ENCODE peak calls at places on chromosomes 5 and 9, in four cellular contexts. One of them, this sample, is unnamed.
A peak's percentile ranks its signal among the peaks of the same experiment; 100 is the strongest.

GRCh38 chr9:13860926-13861325 is 453.0 kb downstream of the NFIB start:
- DNase-seq in GM23248: no peak
- DNase-seq in MM.1S: no peak
- DNase-seq in H9: no peak
- DNase-seq in this sample: no peak

GRCh38 chr9:33024966-33025571 is at the start of gene DNAJA1:
- DNase-seq in GM23248: peak; percentile 97
- DNase-seq in MM.1S: peak; percentile 94
- DNase-seq in H9: peak; percentile 92
- DNase-seq in this sample: peak; percentile 97

GRCh38 chr9:108296056-108296455 is 559.7 kb downstream of the ACTL7B start:
- DNase-seq in GM23248: peak; percentile 89
- DNase-seq in MM.1S: no peak
- DNase-seq in H9: no peak
- DNase-seq in this sample: no peak

GRCh38 chr5:10030219-10030831 is 219.4 kb downstream of the ATPSCKMT start:
- DNase-seq in GM23248: peak; percentile 55
- DNase-seq in MM.1S: no peak
- DNase-seq in H9: peak; percentile 72
- DNase-seq in this sample: peak; percentile 59

GRCh38 chr9:120436937-120437592 is 142.9 kb downstream of the CDK5RAP2 start:
- DNase-seq in GM23248: no peak
- DNase-seq in MM.1S: no peak
- DNase-seq in H9: no peak
- DNase-seq in this sample: no peak

GRCh38 chr9:26723486-26723885 is 169.1 kb downstream of the CAAP1 start:
- DNase-seq in GM23248: peak; percentile 44
- DNase-seq in MM.1S: no peak
- DNase-seq in H9: peak; percentile 95
- DNase-seq in this sample: peak; percentile 83

GRCh38 chr9:129208191-129209091 is 30.4 kb upstream of the IER5L start:
- DNase-seq in GM23248: no peak
- DNase-seq in MM.1S: no peak
- DNase-seq in H9: peak; percentile 93
- DNase-seq in this sample: peak; percentile 62

GRCh38 chr5:176319827-176320554 is 41.6 kb downstream of the KIAA1191 start:
- DNase-seq in GM23248: peak; percentile 22
- DNase-seq in MM.1S: peak; percentile 18
- DNase-seq in H9: no peak
- DNase-seq in this sample: no peak

GRCh38 chr9:85212209-85212608 is 529.5 kb downstream of the AGTPBP1 start:
- DNase-seq in GM23248: peak; percentile 83
- DNase-seq in MM.1S: no peak
- DNase-seq in H9: no peak
- DNase-seq in this sample: no peak

GRCh38 chr9:684055-684949 is 157.2 kb upstream of the DMRT1 start:
- DNase-seq in GM23248: peak; percentile 75
- DNase-seq in MM.1S: no peak
- DNase-seq in H9: peak; percentile 44
- DNase-seq in this sample: peak; percentile 83

GRCh38 chr9:37034320-37034937 is 361 bp upstream of the PAX5 start:
- DNase-seq in GM23248: peak; percentile 38
- DNase-seq in MM.1S: peak; percentile 54
- DNase-seq in H9: peak; percentile 71
- DNase-seq in this sample: peak; percentile 84

GRCh38 chr5:103881560-103881959 is 319.0 kb upstream of the NUDT12 start:
- DNase-seq in GM23248: no peak
- DNase-seq in MM.1S: no peak
- DNase-seq in H9: no peak
- DNase-seq in this sample: no peak

GRCh38 chr5:158236511-158237335 is 377.8 kb upstream of the CLINT1 start:
- DNase-seq in GM23248: peak; percentile 6
- DNase-seq in MM.1S: no peak
- DNase-seq in H9: no peak
- DNase-seq in this sample: no peak

GRCh38 chr5:76641514-76642120 is 18.4 kb upstream of the F2RL2 start:
- DNase-seq in GM23248: peak; percentile 74
- DNase-seq in MM.1S: peak; percentile 67
- DNase-seq in H9: peak; percentile 52
- DNase-seq in this sample: peak; percentile 89

GRCh38 chr9:17622166-17622565 is 43.3 kb downstream of the SH3GL2 start:
- DNase-seq in GM23248: no peak
- DNase-seq in MM.1S: no peak
- DNase-seq in H9: no peak
- DNase-seq in this sample: no peak

GRCh38 chr5:89929173-89929572 is 480.4 kb downstream of the CETN3 start:
- DNase-seq in GM23248: no peak
- DNase-seq in MM.1S: no peak
- DNase-seq in H9: peak; percentile 33
- DNase-seq in this sample: no peak

GRCh38 chr9:93302586-93303257 is 118.8 kb downstream of the WNK2 start:
- DNase-seq in GM23248: peak; percentile 72
- DNase-seq in MM.1S: peak; percentile 85
- DNase-seq in H9: peak; percentile 76
- DNase-seq in this sample: peak; percentile 75

GRCh38 chr5:69007726-69008368 is 86.0 kb upstream of the SLC30A5 start:
- DNase-seq in GM23248: peak; percentile 53
- DNase-seq in MM.1S: peak; percentile 70
- DNase-seq in H9: peak; percentile 83
- DNase-seq in this sample: peak; percentile 80

GRCh38 chr9:86975086-86975485 is 27.8 kb upstream of the GAS1 start:
- DNase-seq in GM23248: no peak
- DNase-seq in MM.1S: no peak
- DNase-seq in H9: no peak
- DNase-seq in this sample: no peak

GRCh38 chr9:131076347-131077195 is 19.8 kb upstream of the AIF1L start:
- DNase-seq in GM23248: no peak
- DNase-seq in MM.1S: no peak
- DNase-seq in H9: no peak
- DNase-seq in this sample: no peak

GRCh38 chr5:87949665-87950640 is 318.7 kb downstream of the TMEM161B start:
- DNase-seq in GM23248: no peak
- DNase-seq in MM.1S: no peak
- DNase-seq in H9: no peak
- DNase-seq in this sample: no peak

GRCh38 chr9:16612627-16613026 is 257.8 kb downstream of the BNC2 start:
- DNase-seq in GM23248: no peak
- DNase-seq in MM.1S: no peak
- DNase-seq in H9: no peak
- DNase-seq in this sample: no peak

GRCh38 chr5:103041071-103041676 is 78.8 kb downstream of the GIN1 start:
- DNase-seq in GM23248: peak; percentile 62
- DNase-seq in MM.1S: peak; percentile 49
- DNase-seq in H9: no peak
- DNase-seq in this sample: no peak

GRCh38 chr5:109703827-109704226 is 14.1 kb downstream of the MAN2A1 start:
- DNase-seq in GM23248: peak; percentile 28
- DNase-seq in MM.1S: no peak
- DNase-seq in H9: no peak
- DNase-seq in this sample: no peak

GRCh38 chr5:4020386-4020785 is 424.8 kb downstream of the IRX1 start:
- DNase-seq in GM23248: peak; percentile 5
- DNase-seq in MM.1S: no peak
- DNase-seq in H9: no peak
- DNase-seq in this sample: no peak

GRCh38 chr5:175902013-175902412 is 30.6 kb downstream of the CPLX2 start:
- DNase-seq in GM23248: no peak
- DNase-seq in MM.1S: no peak
- DNase-seq in H9: no peak
- DNase-seq in this sample: no peak

GRCh38 chr9:107760469-107761242 is 271.1 kb upstream of the KLF4 start:
- DNase-seq in GM23248: no peak
- DNase-seq in MM.1S: no peak
- DNase-seq in H9: no peak
- DNase-seq in this sample: no peak

GRCh38 chr9:85212887-85213286 is 528.9 kb downstream of the AGTPBP1 start:
- DNase-seq in GM23248: peak; percentile 87
- DNase-seq in MM.1S: no peak
- DNase-seq in H9: no peak
- DNase-seq in this sample: no peak

GRCh38 chr5:65801332-65801731 is 79.3 kb downstream of the NLN start:
- DNase-seq in GM23248: peak; percentile 89
- DNase-seq in MM.1S: no peak
- DNase-seq in H9: no peak
- DNase-seq in this sample: no peak

GRCh38 chr9:127539982-127540663 is 72.0 kb upstream of the STXBP1 start:
- DNase-seq in GM23248: no peak
- DNase-seq in MM.1S: no peak
- DNase-seq in H9: no peak
- DNase-seq in this sample: no peak

GRCh38 chr9:127543221-127543620 is 68.9 kb upstream of the STXBP1 start:
- DNase-seq in GM23248: no peak
- DNase-seq in MM.1S: no peak
- DNase-seq in H9: no peak
- DNase-seq in this sample: no peak

GRCh38 chr9:127540664-127541041 is 71.4 kb upstream of the STXBP1 start:
- DNase-seq in GM23248: no peak
- DNase-seq in MM.1S: no peak
- DNase-seq in H9: peak; percentile 66
- DNase-seq in this sample: peak; percentile 28

GRCh38 chr9:127541176-127541575 is 70.9 kb upstream of the STXBP1 start:
- DNase-seq in GM23248: no peak
- DNase-seq in MM.1S: no peak
- DNase-seq in H9: no peak
- DNase-seq in this sample: no peak

DNA sequence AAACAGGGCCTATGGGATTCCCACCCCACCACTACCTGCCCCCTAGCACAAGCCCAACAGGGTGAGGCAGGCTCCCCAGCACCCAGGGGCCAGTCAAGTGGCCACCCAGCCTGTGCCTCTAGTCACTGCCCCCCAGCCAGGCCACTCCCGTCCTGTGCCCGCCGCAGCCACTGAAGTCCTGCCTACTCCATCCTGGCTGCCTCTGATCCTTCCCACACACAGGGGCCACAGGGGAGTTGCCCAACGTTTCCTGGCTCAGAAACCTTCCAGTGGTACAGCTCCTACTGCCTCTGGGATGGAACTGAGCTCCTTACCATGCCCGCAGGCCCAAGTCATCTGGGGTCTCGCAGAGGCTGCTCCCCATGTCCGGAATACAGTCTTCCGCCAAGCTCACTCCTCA is 70.2 kb upstream of the STXBP1 start:
- DNase-seq in GM23248: peak; percentile 82
- DNase-seq in MM.1S: no peak
- DNase-seq in H9: no peak
- DNase-seq in this sample: no peak
- H4K20me1 ChIP-seq in GM23248: peaks cover 9% of the 10 kb centered on the region
- H4K20me1 ChIP-seq in MM.1S: no peaks in the 10 kb centered on the region
- H4K20me1 ChIP-seq in H9: no peaks in the 10 kb centered on the region
- H4K20me1 ChIP-seq in this sample: peaks cover 33% of the 10 kb centered on the region

DNA sequence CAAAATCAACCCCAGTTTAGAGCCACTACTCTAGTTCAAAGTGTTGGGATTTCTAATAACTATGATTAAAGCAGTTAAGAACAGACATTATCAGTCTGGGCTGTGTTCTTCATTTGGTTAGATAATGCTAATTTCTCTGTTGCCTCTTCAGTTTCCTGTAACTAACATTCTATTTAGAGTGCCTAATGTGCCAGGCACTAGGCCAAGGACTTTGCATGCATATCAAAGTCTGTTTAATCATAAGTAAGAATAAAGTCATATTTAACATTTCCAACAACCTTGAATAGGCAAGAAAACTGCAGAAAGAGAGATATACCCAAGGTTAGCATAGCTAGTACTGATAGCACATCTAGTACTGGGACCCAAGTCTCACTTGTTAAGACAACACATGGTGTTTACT is 68.5 kb downstream of the TNPO1 start:
- DNase-seq in GM23248: no peak
- DNase-seq in MM.1S: no peak
- DNase-seq in H9: no peak
- DNase-seq in this sample: no peak
- H4K20me1 ChIP-seq in GM23248: no peaks in the 10 kb centered on the region
- H4K20me1 ChIP-seq in MM.1S: no peaks in the 10 kb centered on the region
- H4K20me1 ChIP-seq in H9: no peaks in the 10 kb centered on the region
- H4K20me1 ChIP-seq in this sample: peaks cover 12% of the 10 kb centered on the region

DNA sequence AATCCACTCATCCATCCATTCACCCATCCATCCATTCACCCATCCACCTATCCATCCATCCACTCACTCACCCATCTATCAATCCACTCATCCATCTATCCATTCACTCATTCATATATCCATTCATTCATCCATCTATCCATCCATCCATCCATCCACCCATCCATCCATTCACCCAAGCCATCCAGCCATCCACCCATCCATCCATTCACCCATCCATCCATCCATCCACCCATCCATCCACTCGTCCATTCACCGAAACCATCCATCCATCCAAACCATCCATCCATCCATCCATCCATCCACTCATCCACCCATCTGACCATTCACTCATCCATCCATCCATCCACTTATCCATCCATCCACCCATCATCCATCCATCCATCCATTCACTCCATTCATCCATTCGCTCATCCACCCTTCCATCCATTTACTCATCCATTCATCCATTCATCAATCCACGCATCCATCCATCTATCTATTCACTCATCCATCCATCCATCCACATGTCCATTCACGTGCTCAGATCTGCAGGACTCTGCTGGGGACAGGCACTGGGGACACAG is 6.6 kb downstream of the SLC9A3 start:
- DNase-seq in GM23248: no peak
- DNase-seq in MM.1S: no peak
- DNase-seq in H9: no peak
- DNase-seq in this sample: no peak
- H4K20me1 ChIP-seq in GM23248: no peaks in the 10 kb centered on the region
- H4K20me1 ChIP-seq in MM.1S: no peaks in the 10 kb centered on the region
- H4K20me1 ChIP-seq in H9: no peaks in the 10 kb centered on the region
- H4K20me1 ChIP-seq in this sample: peaks cover 13% of the 10 kb centered on the region

GRCh38 chr9:136078025-136078424 is 17.1 kb downstream of the NACC2 start:
- DNase-seq in GM23248: no peak
- DNase-seq in MM.1S: no peak
- DNase-seq in H9: no peak
- DNase-seq in this sample: no peak

GRCh38 chr9:136075881-136076678 is 19.0 kb downstream of the NACC2 start:
- DNase-seq in GM23248: no peak
- DNase-seq in MM.1S: no peak
- DNase-seq in H9: peak; percentile 20
- DNase-seq in this sample: peak; percentile 1

GRCh38 chr9:136075134-136075841 is 19.8 kb downstream of the NACC2 start:
- DNase-seq in GM23248: no peak
- DNase-seq in MM.1S: no peak
- DNase-seq in H9: peak; percentile 28
- DNase-seq in this sample: peak; percentile 1

GRCh38 chr9:136077491-136077890 is 17.6 kb downstream of the NACC2 start:
- DNase-seq in GM23248: no peak
- DNase-seq in MM.1S: no peak
- DNase-seq in H9: no peak
- DNase-seq in this sample: no peak

DNA sequence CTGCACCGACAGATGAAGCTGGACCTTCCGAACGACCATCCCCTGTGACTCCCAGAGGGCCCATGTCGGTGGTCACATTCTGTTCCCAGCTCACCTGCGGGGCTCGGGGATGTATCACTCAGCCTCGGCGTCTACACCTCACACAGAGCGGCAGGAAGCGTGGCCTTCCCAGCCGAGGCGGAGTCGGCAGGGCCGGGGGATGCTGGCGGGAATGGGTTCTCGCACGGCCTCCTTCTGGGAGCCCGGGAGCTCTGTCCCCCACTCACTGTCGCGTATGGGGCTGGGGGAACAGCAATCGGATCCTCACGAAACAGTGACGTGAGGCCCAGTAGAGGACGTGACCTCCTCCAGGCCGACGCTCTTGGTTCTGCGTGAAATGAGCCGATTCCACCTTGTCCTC is 20.4 kb downstream of the NACC2 start:
- DNase-seq in GM23248: no peak
- DNase-seq in MM.1S: no peak
- DNase-seq in H9: no peak
- DNase-seq in this sample: peak; percentile 1
- H4K20me1 ChIP-seq in GM23248: peaks cover 4% of the 10 kb centered on the region
- H4K20me1 ChIP-seq in MM.1S: no peaks in the 10 kb centered on the region
- H4K20me1 ChIP-seq in H9: no peaks in the 10 kb centered on the region
- H4K20me1 ChIP-seq in this sample: no peaks in the 10 kb centered on the region